ENCODE peak calls at places on chromosomes 4 and X, in seven cellular contexts. C is endothelial cell, H is WTC11, R is astrocyte of the spinal cord, B is fibroblast of the aortic adventitia, E is AG09319, P is kidney. K is an unnamed sample.

GRCh38 chr4:177862541-177863176 is 420.4 kb upstream of the AGA start:
- DNase-seq in P (peak; percentile 46), H (no peak), E (no peak), C (no peak), B (no peak), R (no peak), K (no peak)

GRCh38 chrX:76555816-76556215 is 128.3 kb downstream of the MAGEE1 start:
- DNase-seq in C (peak; percentile 41), H (peak; percentile 58), B (peak; percentile 63), R (peak; percentile 9), E (no peak), P (no peak), K (peak; percentile 44)

GRCh38 chr4:169070071-169070894 is 60.2 kb upstream of the CBR4 start:
- DNase-seq in E (peak; percentile 74), C (no peak), B (peak; percentile 99), H (peak; percentile 54), R (peak; percentile 91), P (peak; percentile 84), K (no peak)

GRCh38 chr4:80173387-80173786 is 23.9 kb upstream of the PRDM8 start:
- DNase-seq in H (no peak), C (no peak), B (peak; percentile 91), E (no peak), P (no peak), R (peak; percentile 81), K (no peak)

GRCh38 chr4:169604131-169604900 is 8.1 kb downstream of the NEK1 start:
- DNase-seq in E (no peak), P (no peak), C (no peak), R (peak; percentile 87), B (peak; percentile 70), H (no peak), K (no peak)

GRCh38 chrX:40550069-40550468 is 30.7 kb upstream of the ATP6AP2 start:
- DNase-seq in B (no peak), E (no peak), H (no peak), R (no peak), P (no peak), C (no peak), K (peak; percentile 82)

GRCh38 chr4:56375458-56375857 is 11.8 kb downstream of the AASDH start:
- DNase-seq in H (no peak), E (no peak), C (no peak), P (no peak), R (no peak), B (no peak), K (no peak)

GRCh38 chr4:1503583-1504471 is 97.6 kb upstream of the NKX1-1 start:
- DNase-seq in B (no peak), R (no peak), P (peak; percentile 66), C (no peak), E (no peak), H (peak; percentile 11), K (no peak)

GRCh38 chr4:122762520-122762919 is 30.0 kb downstream of the BBS12 start:
- DNase-seq in C (no peak), R (no peak), H (no peak), E (no peak), P (no peak), B (no peak), K (no peak)

GRCh38 chrX:111896148-111896547 is 20.2 kb downstream of the TRPC5OS start:
- DNase-seq in R (no peak), E (no peak), H (no peak), C (no peak), P (no peak), B (no peak), K (no peak)

GRCh38 chr4:16779028-16779675 is 119.3 kb downstream of the LDB2 start:
- DNase-seq in E (no peak), C (no peak), H (no peak), P (no peak), R (peak; percentile 93), B (peak; percentile 83), K (no peak)

GRCh38 chr4:118683513-118683912 is 1.7 kb upstream of the METTL14 start:
- DNase-seq in P (no peak), R (no peak), C (no peak), E (no peak), B (peak; percentile 10), H (no peak), K (no peak)

GRCh38 chr4:1299301-1299860 is 9.7 kb downstream of the MAEA start:
- DNase-seq in C (no peak), E (no peak), P (peak; percentile 50), H (no peak), B (no peak), R (no peak), K (no peak)

GRCh38 chrX:107730991-107731766 is 44.4 kb downstream of the TSC22D3 start:
- DNase-seq in E (no peak), R (no peak), C (no peak), P (no peak), H (no peak), B (peak; percentile 58), K (no peak)
- TF ChIP-seq CTCF in E (no peak), R (no peak), C (no peak), P (no peak), H (no peak), B (no peak), K (no peak)

DNA sequence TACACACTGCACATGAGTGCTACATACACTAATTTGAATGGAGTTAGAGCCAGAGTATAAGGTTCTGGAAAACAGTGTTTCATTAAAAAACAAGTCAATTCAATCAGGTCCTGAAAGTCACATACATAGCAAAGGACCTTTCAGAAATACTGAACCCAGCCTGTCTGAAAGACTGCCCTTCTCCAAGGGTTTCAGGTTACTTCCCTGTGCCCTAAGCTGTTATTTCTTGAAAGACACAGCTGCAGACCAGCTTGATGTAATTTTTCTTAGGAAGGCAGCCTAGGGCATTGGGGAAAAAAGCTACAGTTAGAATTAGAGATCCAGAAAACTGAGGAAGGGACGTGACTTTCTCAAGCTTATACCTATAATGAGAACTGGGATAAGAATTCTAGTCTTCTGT is 155.9 kb upstream of the MAOA start:
- DNase-seq in C (no peak), H (no peak), B (no peak), R (no peak), E (no peak), P (no peak), K (no peak)
- TF ChIP-seq CTCF in C (no peak), H (no peak), B (no peak), R (no peak), E (no peak), P (no peak), K (no peak)

DNA sequence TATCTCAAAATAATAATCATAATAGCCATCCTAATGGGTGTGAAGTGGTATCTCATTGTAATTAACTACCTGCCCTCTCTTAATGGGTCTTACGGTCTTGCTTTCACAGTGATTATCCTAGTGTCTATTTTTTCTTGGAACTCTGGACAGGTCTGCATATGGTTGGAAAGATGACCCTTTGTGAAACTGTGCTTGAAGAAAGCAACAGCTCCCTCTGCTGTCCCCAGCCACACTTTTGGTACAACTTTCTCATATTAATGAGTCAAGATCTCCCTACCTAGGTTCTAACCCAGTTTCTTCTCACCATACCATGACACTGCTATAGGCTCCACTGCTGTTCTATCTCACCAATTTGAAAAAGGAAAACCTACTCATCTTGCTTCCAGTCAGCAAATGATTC is 2.4 kb downstream of the TFDP3 start:
- DNase-seq in P (no peak), C (peak; percentile 12), E (no peak), H (peak; percentile 11), B (no peak), R (peak; percentile 3), K (peak; percentile 15)
- TF ChIP-seq CTCF in P (no peak), C (no peak), E (peak; percentile 27), H (no peak), B (no peak), R (peak; percentile 36), K (no peak)

GRCh38 chr4:88215351-88215750 is 56.9 kb upstream of the ABCG2 start:
- DNase-seq in E (no peak), H (no peak), B (no peak), C (no peak), R (no peak), P (no peak), K (no peak)

GRCh38 chr4:88216395-88216794 is 58.0 kb upstream of the ABCG2 start:
- DNase-seq in R (no peak), C (no peak), E (no peak), P (no peak), B (no peak), H (no peak), K (no peak)

GRCh38 chr4:88212253-88212561 is 53.8 kb upstream of the ABCG2 start:
- DNase-seq in R (no peak), B (no peak), P (no peak), E (no peak), H (no peak), C (no peak), K (no peak)

GRCh38 chr4:88208146-88208545 is 49.7 kb upstream of the ABCG2 start:
- DNase-seq in R (no peak), B (no peak), C (no peak), H (no peak), E (no peak), P (no peak), K (no peak)

GRCh38 chr4:88211473-88212252 is 53.2 kb upstream of the ABCG2 start:
- DNase-seq in B (peak; percentile 68), E (peak; percentile 5), H (no peak), R (peak; percentile 56), C (peak; percentile 64), P (no peak), K (no peak)
- TF ChIP-seq CTCF in B (peak; percentile 55), E (peak; percentile 58), H (peak; percentile 68), R (peak; percentile 53), C (peak; percentile 79), P (peak; percentile 64), K (peak; percentile 69)

DNA sequence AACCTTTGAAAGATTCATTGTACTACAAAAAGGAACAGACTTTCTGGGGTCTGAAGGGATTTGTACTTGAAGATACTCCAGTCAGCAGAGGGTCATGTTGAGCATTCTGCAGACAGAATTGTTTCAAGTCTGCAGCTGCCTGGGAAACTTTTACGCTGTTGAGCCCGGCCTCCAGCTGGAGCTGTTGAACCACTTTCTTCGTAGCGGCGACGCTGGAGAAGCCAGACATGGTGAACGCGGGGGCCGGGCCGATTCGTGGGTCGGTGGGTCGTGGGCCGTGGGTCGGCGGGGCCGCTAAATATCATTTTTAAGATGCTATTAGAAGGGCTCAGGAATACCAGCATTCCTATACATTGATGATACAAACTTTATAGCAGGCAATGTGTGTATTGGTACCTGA is 12.0 kb upstream of the RTL9 start:
- DNase-seq in C (peak; percentile 3), B (peak; percentile 11), P (peak; percentile 63), E (no peak), H (peak; percentile 15), R (no peak), K (peak; percentile 10)
- TF ChIP-seq CTCF in C (no peak), B (peak; percentile 12), P (no peak), E (no peak), H (no peak), R (no peak), K (no peak)

DNA sequence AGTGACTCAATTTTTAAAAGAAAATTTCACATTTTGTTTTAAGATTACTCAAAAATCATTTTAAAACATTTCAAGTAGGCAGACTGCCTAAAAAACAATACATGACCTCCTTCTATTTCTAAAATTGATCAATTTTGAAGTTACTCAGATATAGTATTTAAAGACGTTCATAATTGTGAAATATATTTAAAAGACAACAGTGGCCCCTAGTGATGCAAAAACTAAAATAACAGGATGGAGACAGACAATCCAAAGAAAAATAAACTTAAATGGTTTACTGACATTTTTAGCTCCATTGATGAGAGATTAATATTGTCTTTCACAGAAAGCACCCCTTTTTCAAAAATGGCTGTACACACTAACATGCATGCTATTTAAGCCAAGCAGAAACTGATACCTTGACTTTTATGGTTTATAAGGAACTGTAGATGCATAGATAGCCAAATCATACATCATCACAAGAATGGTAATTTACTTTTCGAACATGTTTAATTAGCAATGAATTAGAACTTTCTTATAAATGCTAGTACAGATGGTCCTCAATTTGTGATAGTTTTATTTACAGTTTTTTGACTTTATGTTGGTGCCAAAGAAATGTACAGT is 69.8 kb upstream of the FAT4 start:
- DNase-seq in C (no peak), E (no peak), B (peak; percentile 67), P (no peak), H (no peak), R (peak; percentile 51), K (no peak)
- TF ChIP-seq CTCF in C (peak; percentile 46), E (peak; percentile 39), B (peak; percentile 39), P (peak; percentile 14), H (no peak), R (peak; percentile 35), K (peak; percentile 24)